ENCODE peak calls at places on chromosomes 11 and 22, in ten cellular contexts. F is stimulated activated CD4-positive, alpha-beta T cell treated with anti-CD3 and anti-CD28 coated beads, Interleukin-1b, Interleukin-23, amount 100 ng/mL, for 4 hours; I is tibial nerve; X is GM12891; L is H7; K is neural progenitor cell; A is NCI-H226; C is left cardiac atrium; Y is ELF-1; G is effector CD4-positive, alpha-beta T cell. M is an unnamed sample.

GRCh38 chr11:38014405-38014804 is 1416.4 kb upstream of the RAG2 start:
- DNase-seq in A (peak; percentile 63), L (no peak), X (no peak), C (no peak), I (no peak), G (no peak), K (no peak), Y (no peak), F (no peak), M (no peak)

GRCh38 chr11:3942160-3942955 is 86.9 kb downstream of the STIM1 start:
- DNase-seq in F (no peak), X (no peak), Y (no peak), A (no peak), L (no peak), K (no peak), G (no peak), C (no peak), I (no peak), M (no peak)

GRCh38 chr22:38824587-38824986 is 19.2 kb downstream of the NPTXR start:
- DNase-seq in G (no peak), L (peak; percentile 94), I (no peak), Y (peak; percentile 88), C (peak; percentile 67), F (peak; percentile 10), X (peak; percentile 71), K (peak; percentile 94), A (peak; percentile 26), M (peak; percentile 63)

GRCh38 chr11:110134120-110134519 is 40.9 kb downstream of the ZC3H12C start:
- DNase-seq in K (peak; percentile 85), F (no peak), L (no peak), X (no peak), A (no peak), Y (no peak), I (no peak), G (no peak), C (no peak), M (no peak)

GRCh38 chr11:40337118-40337517 is 1122.3 kb downstream of the LRRC4C start:
- DNase-seq in Y (no peak), L (no peak), G (no peak), C (no peak), K (no peak), X (no peak), A (no peak), F (no peak), I (no peak), M (no peak)

GRCh38 chr22:24146190-24146616 is 35.1 kb upstream of the SUSD2 start:
- DNase-seq in I (no peak), A (peak; percentile 61), L (peak; percentile 89), Y (peak; percentile 36), K (peak; percentile 26), F (no peak), G (no peak), C (no peak), X (peak; percentile 66), M (peak; percentile 53)

GRCh38 chr11:112996924-112997323 is 35.7 kb downstream of the NCAM1 start:
- DNase-seq in Y (no peak), F (no peak), C (no peak), K (no peak), L (no peak), A (no peak), G (no peak), X (no peak), I (no peak), M (no peak)

GRCh38 chr11:120244476-120244875 is 4.5 kb downstream of the POU2F3 start:
- DNase-seq in X (no peak), L (no peak), C (no peak), G (no peak), F (no peak), I (no peak), Y (no peak), K (no peak), A (peak; percentile 73), M (no peak)

GRCh38 chr22:24095816-24096215 is 84.7 kb downstream of the CABIN1 start:
- DNase-seq in F (no peak), C (no peak), X (no peak), Y (no peak), A (no peak), G (no peak), I (no peak), L (no peak), K (no peak), M (no peak)

GRCh38 chr11:64877390-64878222 is 815 bp downstream of the EHD1 start:
- DNase-seq in L (no peak), G (no peak), Y (peak; percentile 44), I (no peak), A (no peak), C (peak; percentile 49), F (no peak), X (no peak), K (peak; percentile 48), M (no peak)

GRCh38 chr11:1852885-1853284 is at the start of gene LSP1:
- DNase-seq in L (no peak), I (no peak), G (peak; percentile 74), K (no peak), C (no peak), F (peak; percentile 60), X (peak; percentile 94), A (no peak), Y (no peak), M (peak; percentile 97)

GRCh38 chr11:78930810-78931209 is 356.1 kb upstream of the NARS2 start:
- DNase-seq in C (no peak), Y (no peak), G (no peak), L (no peak), K (no peak), F (no peak), A (no peak), X (no peak), I (no peak), M (no peak)

GRCh38 chr22:46025973-46026906 is 49.3 kb upstream of the WNT7B start:
- DNase-seq in K (no peak), C (peak; percentile 24), L (peak; percentile 27), F (no peak), G (no peak), I (peak; percentile 7), Y (no peak), A (no peak), X (no peak), M (no peak)

GRCh38 chr22:27130949-27131745 is 473.8 kb downstream of the MIAT start:
- DNase-seq in F (no peak), L (no peak), C (no peak), G (no peak), Y (no peak), A (peak; percentile 78), I (no peak), X (no peak), K (no peak), M (no peak)

GRCh38 chr11:100719809-100720221 is 32.7 kb downstream of the ARHGAP42 start:
- DNase-seq in A (peak; percentile 70), Y (peak; percentile 69), X (no peak), K (peak; percentile 45), F (no peak), C (peak; percentile 69), I (peak; percentile 51), L (peak; percentile 45), G (no peak), M (no peak)

GRCh38 chr11:106399075-106399500 is 321.6 kb downstream of the AASDHPPT start:
- DNase-seq in K (peak; percentile 42), G (no peak), C (peak; percentile 56), F (no peak), X (no peak), A (peak; percentile 96), I (peak; percentile 23), L (no peak), Y (no peak), M (no peak)

GRCh38 chr11:108672113-108672512 is 7.2 kb downstream of the DDX10 start:
- DNase-seq in K (peak; percentile 13), A (peak; percentile 80), L (no peak), I (no peak), F (no peak), G (no peak), X (no peak), Y (no peak), C (peak; percentile 51), M (no peak)